ENCODE peak calls at places on chromosomes 5 and 9, in five cellular contexts. One of them, this sample, is unnamed.

GRCh38 chr5:134651531-134651930 is 2.9 kb downstream of the SEC24A start:
- DNase-seq in ELR: peak
- DNase-seq in heart right ventricle: no peak
- DNase-seq in posterior cingulate gyrus: no peak
- DNase-seq in Calu3: no peak
- DNase-seq in this sample: no peak

GRCh38 chr5:39503148-39503547 is 78.4 kb upstream of the DAB2 start:
- DNase-seq in ELR: no peak
- DNase-seq in heart right ventricle: peak
- DNase-seq in posterior cingulate gyrus: no peak
- DNase-seq in Calu3: no peak
- DNase-seq in this sample: no peak

GRCh38 chr5:138953370-138954256 is 78.5 kb upstream of the LRRTM2 start:
- DNase-seq in ELR: no peak
- DNase-seq in heart right ventricle: peak
- DNase-seq in posterior cingulate gyrus: peak
- DNase-seq in Calu3: no peak
- DNase-seq in this sample: peak

GRCh38 chr9:114733814-114734213 is 51.8 kb upstream of the TEX48 start:
- DNase-seq in ELR: peak
- DNase-seq in heart right ventricle: no peak
- DNase-seq in posterior cingulate gyrus: no peak
- DNase-seq in Calu3: no peak
- DNase-seq in this sample: peak

GRCh38 chr5:138663561-138663960 is 88.4 kb upstream of the HSPA9 start:
- DNase-seq in ELR: no peak
- DNase-seq in heart right ventricle: no peak
- DNase-seq in posterior cingulate gyrus: no peak
- DNase-seq in Calu3: no peak
- DNase-seq in this sample: no peak

GRCh38 chr5:62457071-62457470 is 44.5 kb downstream of the IPO11 start:
- DNase-seq in ELR: peak
- DNase-seq in heart right ventricle: no peak
- DNase-seq in posterior cingulate gyrus: no peak
- DNase-seq in Calu3: no peak
- DNase-seq in this sample: peak

GRCh38 chr5:157273131-157273556 is 7.2 kb downstream of the CYFIP2 start:
- DNase-seq in ELR: no peak
- DNase-seq in heart right ventricle: no peak
- DNase-seq in posterior cingulate gyrus: no peak
- DNase-seq in Calu3: no peak
- DNase-seq in this sample: no peak

GRCh38 chr5:143403607-143404415 is at the start of gene NR3C1:
- DNase-seq in ELR: peak
- DNase-seq in heart right ventricle: peak
- DNase-seq in posterior cingulate gyrus: peak
- DNase-seq in Calu3: peak
- DNase-seq in this sample: peak

GRCh38 chr5:776862-777711 is 7.4 kb downstream of the ZDHHC11B start:
- DNase-seq in ELR: no peak
- DNase-seq in heart right ventricle: no peak
- DNase-seq in posterior cingulate gyrus: no peak
- DNase-seq in Calu3: no peak
- DNase-seq in this sample: no peak

GRCh38 chr5:64502181-64502580 is 3.6 kb upstream of the RGS7BP start:
- DNase-seq in ELR: no peak
- DNase-seq in heart right ventricle: no peak
- DNase-seq in posterior cingulate gyrus: no peak
- DNase-seq in Calu3: no peak
- DNase-seq in this sample: no peak

GRCh38 chr9:89477811-89478583 is 19.9 kb downstream of the SEMA4D start:
- DNase-seq in ELR: peak
- DNase-seq in heart right ventricle: peak
- DNase-seq in posterior cingulate gyrus: no peak
- DNase-seq in Calu3: no peak
- DNase-seq in this sample: no peak

GRCh38 chr5:32916648-32917047 is 205.5 kb downstream of the NPR3 start:
- DNase-seq in ELR: peak
- DNase-seq in heart right ventricle: no peak
- DNase-seq in posterior cingulate gyrus: peak
- DNase-seq in Calu3: peak
- DNase-seq in this sample: peak

GRCh38 chr5:171629221-171630005 is 156.2 kb upstream of the SMIM23 start:
- DNase-seq in ELR: peak
- DNase-seq in heart right ventricle: no peak
- DNase-seq in posterior cingulate gyrus: no peak
- DNase-seq in Calu3: no peak
- DNase-seq in this sample: peak

This sample was measured in epithelial cell of esophagus.